ENCODE peak calls at places on chromosomes 13 and 19, in ten cellular contexts. T is omental fat pad, I is stomach, L is osteocyte, F is HepG2, O is endothelial cell, R is lung, G is ascending aorta, V is transverse colon, S is tibial nerve. P is an unnamed sample.

GRCh38 chr13:38398810-38399493 is 49.3 kb downstream of the UFM1 start:
- DNase-seq in T (no peak), I (no peak), L (no peak), F (no peak), O (no peak), R (no peak), G (no peak), V (no peak), S (no peak), P (no peak)

GRCh38 chr13:53743906-53744305 is 715.3 kb downstream of the OLFM4 start:
- DNase-seq in T (no peak), I (no peak), L (no peak), F (no peak), O (no peak), R (no peak), G (no peak), V (no peak), S (no peak), P (no peak)

GRCh38 chr13:110541526-110541920 is 20.0 kb downstream of the RAB20 start:
- DNase-seq in T (no peak), I (peak), L (no peak), F (no peak), O (no peak), R (no peak), G (no peak), V (no peak), S (no peak), P (no peak)

GRCh38 chr13:95075506-95075905 is 225.7 kb downstream of the ABCC4 start:
- DNase-seq in T (no peak), I (no peak), L (no peak), F (no peak), O (no peak), R (no peak), G (no peak), V (no peak), S (no peak), P (no peak)

GRCh38 chr13:29664591-29664990 is 69.1 kb upstream of the SLC7A1 start:
- DNase-seq in T (no peak), I (no peak), L (no peak), F (no peak), O (no peak), R (no peak), G (no peak), V (no peak), S (no peak), P (no peak)

GRCh38 chr19:32864318-32865007 is 5.1 kb downstream of the SLC7A9 start:
- DNase-seq in T (no peak), I (no peak), L (no peak), F (no peak), O (no peak), R (no peak), G (no peak), V (no peak), S (no peak), P (no peak)

GRCh38 chr13:103859952-103860351 is 793.7 kb upstream of the SLC10A2 start:
- DNase-seq in T (no peak), I (no peak), L (no peak), F (no peak), O (no peak), R (no peak), G (no peak), V (no peak), S (no peak), P (no peak)

GRCh38 chr13:108486096-108486495 is 143.3 kb upstream of the MYO16 start:
- DNase-seq in T (no peak), I (no peak), L (no peak), F (no peak), O (no peak), R (no peak), G (no peak), V (no peak), S (no peak), P (no peak)

GRCh38 chr13:36251528-36251927 is 37.2 kb upstream of the SOHLH2 start:
- DNase-seq in T (no peak), I (no peak), L (no peak), F (no peak), O (no peak), R (no peak), G (no peak), V (no peak), S (no peak), P (no peak)

GRCh38 chr13:110758195-110758594 is 44.7 kb downstream of the ING1 start:
- DNase-seq in T (no peak), I (no peak), L (no peak), F (no peak), O (no peak), R (no peak), G (no peak), V (no peak), S (no peak), P (no peak)

GRCh38 chr19:53328967-53329366 is 4.6 kb upstream of the ZNF845 start:
- DNase-seq in T (no peak), I (no peak), L (peak), F (no peak), O (no peak), R (peak), G (no peak), V (peak), S (no peak), P (no peak)

GRCh38 chr13:93227906-93228801 is 1.5 kb downstream of the GPC6 start:
- DNase-seq in T (no peak), I (peak), L (peak), F (peak), O (peak), R (no peak), G (no peak), V (peak), S (peak), P (no peak)

DNA sequence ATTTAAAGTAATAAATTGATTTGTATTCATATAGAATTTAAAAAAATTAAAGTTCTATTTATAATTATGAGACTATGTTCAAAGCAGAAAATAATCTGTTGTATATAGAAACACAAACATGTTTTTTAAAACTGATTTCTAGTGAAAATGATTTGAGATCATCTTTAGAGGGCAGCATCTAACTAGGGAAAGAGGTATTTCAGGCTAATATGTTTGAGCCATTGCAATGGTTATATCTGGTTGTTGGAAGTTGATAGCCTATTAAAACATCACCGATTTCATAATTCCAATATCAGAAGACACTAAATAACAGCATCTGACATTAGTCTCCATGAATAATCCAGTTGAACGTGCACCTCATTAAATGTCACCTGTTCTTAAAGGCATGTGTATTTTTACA is 79.8 kb upstream of the SLITRK6 start:
- DNase-seq in T (no peak), I (no peak), L (no peak), F (no peak), O (no peak), R (no peak), G (no peak), V (no peak), S (no peak), P (no peak)
- TF ChIP-seq CTCF in T (no peak), I (no peak), L (peak), F (no peak), O (no peak), R (no peak), G (no peak), V (no peak), S (no peak), P (no peak)

GRCh38 chr19:40716655-40717324 is at the start of the genes COQ8B and ITPKC:
- DNase-seq in T (peak), I (peak), L (peak), F (peak), O (peak), R (peak), G (peak), V (peak), S (peak), P (peak)
- TF ChIP-seq CTCF in T (no peak), I (no peak), L (peak), F (no peak), O (peak), R (no peak), G (peak), V (peak), S (no peak), P (no peak)

GRCh38 chr19:46722421-46723022 is 5.6 kb upstream of the PRKD2 start:
- DNase-seq in T (no peak), I (no peak), L (no peak), F (no peak), O (no peak), R (no peak), G (no peak), V (no peak), S (no peak), P (peak)

GRCh38 chr19:46720516-46721239 is 3.8 kb upstream of the PRKD2 start:
- DNase-seq in T (no peak), I (no peak), L (no peak), F (no peak), O (no peak), R (no peak), G (no peak), V (no peak), S (no peak), P (peak)

GRCh38 chr19:46719629-46720515 is 3.0 kb upstream of the PRKD2 start:
- DNase-seq in T (no peak), I (no peak), L (no peak), F (no peak), O (no peak), R (no peak), G (no peak), V (no peak), S (no peak), P (no peak)

GRCh38 chr19:46722004-46722380 is 5.1 kb upstream of the PRKD2 start:
- DNase-seq in T (no peak), I (no peak), L (no peak), F (no peak), O (no peak), R (no peak), G (no peak), V (no peak), S (no peak), P (no peak)

DNA sequence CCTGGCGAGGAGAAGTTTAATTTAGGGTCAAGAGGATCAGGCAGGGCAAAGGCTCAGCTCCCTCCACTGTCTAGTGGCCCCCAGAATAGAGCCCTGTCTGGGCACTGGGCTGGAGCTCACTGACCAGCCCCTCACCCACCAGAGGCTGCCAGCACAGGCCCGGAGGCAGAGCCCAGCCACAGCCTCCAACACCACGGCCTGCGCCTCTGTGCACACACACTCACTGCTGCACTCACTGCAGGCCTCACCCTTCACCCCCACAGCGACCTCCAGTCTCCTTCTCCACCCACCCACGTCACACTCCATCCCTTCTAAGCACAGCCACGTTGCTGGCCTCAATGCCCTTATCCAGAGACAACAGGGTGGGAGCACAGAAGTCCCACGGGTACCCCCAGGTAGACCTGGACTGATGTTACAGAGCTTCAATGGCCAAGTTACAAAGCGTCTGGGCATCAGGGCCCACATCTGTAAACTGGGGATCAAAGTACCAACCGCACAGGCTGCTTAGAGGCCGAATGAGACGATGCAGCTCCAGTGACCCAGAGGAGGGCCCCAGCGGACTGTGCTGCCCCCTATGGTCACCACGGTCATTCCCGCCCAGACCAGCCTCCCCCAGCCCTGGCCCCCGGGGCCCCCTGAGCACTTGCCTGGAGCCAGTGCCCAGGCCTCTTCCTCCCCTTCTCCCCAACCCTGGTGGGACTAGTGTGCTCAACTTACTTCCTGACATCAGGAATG is 4.5 kb upstream of the PRKD2 start:
- DNase-seq in T (no peak), I (no peak), L (no peak), F (peak), O (peak), R (no peak), G (no peak), V (no peak), S (no peak), P (no peak)
- TF ChIP-seq CTCF in T (no peak), I (no peak), L (peak), F (peak), O (peak), R (no peak), G (no peak), V (no peak), S (no peak), P (no peak)

GRCh38 chr13:47397739-47398138 is 500.9 kb upstream of the HTR2A start:
- DNase-seq in T (no peak), I (no peak), L (no peak), F (no peak), O (no peak), R (no peak), G (no peak), V (no peak), S (no peak), P (no peak)
- TF ChIP-seq CTCF in T (no peak), I (no peak), L (no peak), F (no peak), O (no peak), R (no peak), G (no peak), V (no peak), S (no peak), P (no peak)

GRCh38 chr19:36489139-36489919 is at the start of gene ZNF566:
- DNase-seq in T (peak), I (peak), L (peak), F (peak), O (peak), R (peak), G (peak), V (peak), S (peak), P (peak)
- TF ChIP-seq CTCF in T (no peak), I (no peak), L (no peak), F (peak), O (no peak), R (no peak), G (no peak), V (no peak), S (no peak), P (no peak)

GRCh38 chr19:899363-900301 is 6.3 kb downstream of the RNU6-9 start:
- DNase-seq in T (no peak), I (no peak), L (no peak), F (no peak), O (no peak), R (no peak), G (no peak), V (no peak), S (no peak), P (no peak)

GRCh38 chr19:896999-897398 is 3.7 kb downstream of the RNU6-9 start:
- DNase-seq in T (no peak), I (no peak), L (no peak), F (no peak), O (no peak), R (no peak), G (no peak), V (no peak), S (no peak), P (no peak)

GRCh38 chr19:896434-896833 is 3.1 kb downstream of the RNU6-9 start:
- DNase-seq in T (no peak), I (no peak), L (no peak), F (no peak), O (no peak), R (no peak), G (no peak), V (no peak), S (no peak), P (no peak)

GRCh38 chr19:898663-899062 is 5.4 kb downstream of the RNU6-9 start:
- DNase-seq in T (no peak), I (no peak), L (no peak), F (no peak), O (no peak), R (no peak), G (no peak), V (no peak), S (no peak), P (no peak)

GRCh38 chr19:897442-898039 is 4.3 kb downstream of the RNU6-9 start:
- DNase-seq in T (no peak), I (no peak), L (no peak), F (no peak), O (no peak), R (no peak), G (no peak), V (no peak), S (no peak), P (no peak)
- TF ChIP-seq CTCF in T (no peak), I (no peak), L (no peak), F (peak), O (peak), R (no peak), G (no peak), V (no peak), S (no peak), P (peak)

GRCh38 chr19:20238025-20238623 is 71.1 kb downstream of the ZNF486 start:
- DNase-seq in T (peak), I (peak), L (peak), F (no peak), O (peak), R (peak), G (peak), V (peak), S (peak), P (peak)
- TF ChIP-seq CTCF in T (no peak), I (no peak), L (no peak), F (no peak), O (no peak), R (no peak), G (no peak), V (no peak), S (no peak), P (no peak)

P was measured in CD14-positive monocyte.